ENCODE peak calls at places on chromosome 12, in eight cellular contexts. K is GM10248, P is foreskin fibroblast, U is testis, S is mucosa of descending colon, C is pancreas, W is adrenal gland, G is Caco-2. L is an unnamed sample.

GRCh38 chr12:124506145-124506831 is 61.1 kb downstream of the NCOR2 start:
- DNase-seq in K (no peak), P (peak), U (peak), S (peak), C (peak), W (peak), G (no peak), L (no peak)

GRCh38 chr12:93378373-93379310 is 917 bp downstream of the NUDT4 start:
- DNase-seq in K (peak), P (peak), U (peak), S (peak), C (peak), W (peak), G (no peak), L (peak)

GRCh38 chr12:1205512-1206060 is 214.6 kb downstream of the ERC1 start:
- DNase-seq in K (no peak), P (no peak), U (no peak), S (no peak), C (no peak), W (no peak), G (no peak), L (no peak)

GRCh38 chr12:116293687-116294463 is 16.4 kb upstream of the MED13L start:
- DNase-seq in K (no peak), P (no peak), U (no peak), S (no peak), C (no peak), W (no peak), G (no peak), L (no peak)

GRCh38 chr12:79275631-79276030 is 411.1 kb downstream of the SYT1 start:
- DNase-seq in K (no peak), P (no peak), U (no peak), S (no peak), C (no peak), W (no peak), G (no peak), L (no peak)

GRCh38 chr12:113090740-113091139 is 34.2 kb downstream of the DTX1 start:
- DNase-seq in K (no peak), P (no peak), U (no peak), S (no peak), C (no peak), W (no peak), G (no peak), L (no peak)

GRCh38 chr12:101459642-101460346 is 15.3 kb upstream of the SPIC start:
- DNase-seq in K (no peak), P (peak), U (no peak), S (peak), C (no peak), W (no peak), G (peak), L (no peak)

GRCh38 chr12:115354476-115354890 is 670.5 kb upstream of the TBX3 start:
- DNase-seq in K (peak), P (no peak), U (no peak), S (no peak), C (no peak), W (no peak), G (no peak), L (no peak)

GRCh38 chr12:109572506-109572845 is 828 bp downstream of the MMAB start:
- DNase-seq in K (no peak), P (no peak), U (no peak), S (no peak), C (no peak), W (peak), G (no peak), L (no peak)

GRCh38 chr12:57126561-57126960 is 1.7 kb upstream of the LRP1 start:
- DNase-seq in K (no peak), P (no peak), U (no peak), S (no peak), C (no peak), W (no peak), G (no peak), L (no peak)

GRCh38 chr12:80559766-80560165 is 115.7 kb downstream of the PTPRQ start:
- DNase-seq in K (no peak), P (no peak), U (no peak), S (no peak), C (no peak), W (no peak), G (no peak), L (no peak)

GRCh38 chr12:80567391-80567790 is 123.4 kb downstream of the PTPRQ start:
- DNase-seq in K (no peak), P (peak), U (no peak), S (no peak), C (no peak), W (no peak), G (no peak), L (no peak)

DNA sequence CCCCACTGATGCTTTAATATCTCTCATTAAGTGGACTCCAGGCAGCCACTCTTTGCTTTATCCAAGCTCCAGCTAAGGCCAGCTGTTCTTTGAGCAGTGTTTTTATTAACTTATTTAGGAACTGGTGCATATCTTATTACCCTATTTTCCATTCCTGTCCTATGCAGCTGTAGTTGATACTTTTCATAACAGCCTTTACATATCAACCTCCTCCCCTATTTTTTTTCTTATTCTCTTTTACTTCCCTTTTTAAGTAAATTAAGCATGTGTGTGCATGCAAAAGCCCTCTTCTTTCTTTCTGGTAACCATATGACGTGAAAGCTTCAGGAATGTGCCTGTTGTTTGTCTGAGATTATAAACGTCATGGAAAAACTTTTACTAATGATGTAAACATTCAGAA is 121.2 kb downstream of the PTPRQ start:
- DNase-seq in K (no peak), P (no peak), U (no peak), S (no peak), C (no peak), W (no peak), G (no peak), L (no peak)
- TF ChIP-seq CTCF in K (no peak), P (no peak), U (no peak), S (no peak), C (no peak), W (no peak), G (no peak), L (no peak)

GRCh38 chr12:41407240-41407799 is 219.2 kb downstream of the PDZRN4 start:
- DNase-seq in K (no peak), P (no peak), U (no peak), S (no peak), C (no peak), W (no peak), G (no peak), L (peak)

DNA sequence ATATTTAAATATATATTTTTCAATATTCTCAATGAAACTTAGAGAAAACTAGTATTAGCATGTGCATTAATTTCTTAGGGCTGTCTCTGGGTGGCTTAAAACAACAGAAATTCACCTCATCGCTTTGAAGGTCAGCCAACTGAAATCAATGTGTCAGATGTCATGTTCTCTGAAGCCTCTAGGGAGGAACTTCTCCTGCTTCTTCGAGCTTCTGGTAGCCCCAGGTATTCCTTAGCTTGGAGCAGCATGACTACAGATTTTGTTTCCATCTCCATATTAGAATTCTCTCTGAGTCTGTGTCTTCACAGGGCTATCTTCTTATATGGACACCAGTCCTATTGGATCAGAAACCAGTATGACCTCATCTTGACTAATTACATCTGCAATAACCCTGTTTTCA is 221.5 kb downstream of the PDZRN4 start:
- DNase-seq in K (no peak), P (no peak), U (no peak), S (no peak), C (no peak), W (no peak), G (no peak), L (no peak)
- TF ChIP-seq CTCF in K (no peak), P (no peak), U (no peak), S (no peak), C (no peak), W (no peak), G (no peak), L (no peak)

GRCh38 chr12:51262758-51263177 is 7.4 kb downstream of the SMAGP start:
- DNase-seq in K (no peak), P (peak), U (peak), S (peak), C (peak), W (peak), G (peak), L (peak)
- TF ChIP-seq CTCF in K (peak), P (peak), U (no peak), S (no peak), C (peak), W (peak), G (peak), L (no peak)

GRCh38 chr12:13045816-13046215 is 1.6 kb downstream of the FAM234B start:
- DNase-seq in K (no peak), P (no peak), U (no peak), S (no peak), C (no peak), W (no peak), G (no peak), L (no peak)

GRCh38 chr12:13046914-13047472 is 2.8 kb downstream of the FAM234B start:
- DNase-seq in K (peak), P (no peak), U (no peak), S (no peak), C (no peak), W (no peak), G (no peak), L (no peak)

GRCh38 chr12:13042666-13043230 is 1.4 kb upstream of the FAM234B start:
- DNase-seq in K (no peak), P (no peak), U (no peak), S (no peak), C (no peak), W (no peak), G (no peak), L (no peak)

GRCh38 chr12:13044859-13045384 is 741 bp downstream of the FAM234B start:
- DNase-seq in K (peak), P (no peak), U (no peak), S (no peak), C (no peak), W (no peak), G (no peak), L (no peak)

GRCh38 chr12:13044002-13044858 is at the start of gene FAM234B:
- DNase-seq in K (peak), P (peak), U (peak), S (peak), C (peak), W (peak), G (peak), L (peak)
- TF ChIP-seq CTCF in K (peak), P (no peak), U (no peak), S (no peak), C (no peak), W (no peak), G (peak), L (peak)

DNA sequence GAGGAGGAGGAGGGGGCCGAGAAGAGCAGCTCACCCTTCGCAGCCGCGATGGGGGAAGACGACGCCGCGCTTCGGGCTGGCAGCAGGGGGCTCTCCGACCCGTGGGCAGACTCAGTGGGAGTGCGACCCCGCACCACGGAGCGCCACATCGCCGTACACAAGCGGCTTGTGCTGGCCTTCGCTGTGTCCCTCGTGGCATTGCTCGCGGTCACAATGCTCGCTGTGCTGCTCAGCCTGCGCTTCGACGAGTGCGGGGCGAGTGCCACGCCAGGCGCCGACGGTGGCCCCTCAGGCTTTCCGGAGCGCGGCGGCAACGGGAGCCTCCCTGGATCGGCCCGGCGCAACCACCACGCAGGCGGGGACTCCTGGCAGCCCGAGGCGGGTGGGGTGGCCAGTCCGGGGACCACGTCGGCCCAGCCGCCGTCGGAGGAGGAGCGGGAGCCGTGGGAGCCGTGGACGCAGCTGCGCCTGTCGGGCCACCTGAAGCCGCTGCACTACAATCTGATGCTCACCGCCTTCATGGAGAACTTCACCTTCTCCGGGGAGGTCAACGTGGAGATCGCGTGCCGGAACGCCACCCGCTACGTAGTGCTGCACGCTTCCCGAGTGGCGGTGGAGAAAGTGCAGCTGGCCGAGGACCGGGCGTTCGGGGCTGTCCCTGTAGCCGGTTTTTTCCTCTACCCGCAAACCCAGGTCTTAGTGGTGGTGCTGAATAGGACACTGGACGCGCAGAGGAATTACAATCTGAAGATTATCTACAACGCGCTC is 745 bp downstream of the TRHDE start:
- DNase-seq in K (peak), P (no peak), U (peak), S (no peak), C (peak), W (no peak), G (no peak), L (peak)
- TF ChIP-seq CTCF in K (no peak), P (peak), U (no peak), S (no peak), C (no peak), W (no peak), G (no peak), L (no peak)

L was measured in nephron progenitor cell.